ENCODE peak calls at places on chromosomes 12 and 14, in six cellular contexts. U, E, M, P, O and V are unnamed samples.

GRCh38 chr12:107670999-107671643 is 14.5 kb upstream of the PWP1 start:
- DNase-seq in E (peak; percentile 86), U (peak; percentile 43), M (no peak), P (no peak), O (peak; percentile 20), V (peak; percentile 70)

GRCh38 chr14:86954623-86955022 is 1038.4 kb downstream of the GALC start:
- DNase-seq in M (no peak), P (no peak), O (no peak), U (no peak), E (no peak), V (no peak)

GRCh38 chr14:65096323-65097089 is 5.8 kb downstream of the MAX start:
- DNase-seq in O (no peak), U (peak; percentile 24), P (peak; percentile 54), M (no peak), E (no peak), V (no peak)

GRCh38 chr14:26765768-26766550 is 168.1 kb upstream of the NOVA1 start:
- DNase-seq in E (no peak), O (peak; percentile 74), P (no peak), U (peak; percentile 93), M (peak; percentile 62), V (peak; percentile 30)

GRCh38 chr14:54396493-54397335 is at the start of gene CDKN3:
- DNase-seq in P (peak; percentile 96), U (peak; percentile 100), E (peak; percentile 100), O (peak; percentile 100), M (peak; percentile 97), V (peak; percentile 99)

GRCh38 chr14:99413972-99414371 is 66.7 kb downstream of the SETD3 start:
- DNase-seq in O (no peak), M (no peak), E (no peak), U (no peak), P (no peak), V (no peak)

GRCh38 chr12:85348779-85349178 is 68.8 kb downstream of the ALX1 start:
- DNase-seq in U (no peak), P (no peak), O (no peak), E (no peak), M (no peak), V (no peak)

GRCh38 chr14:42229976-42230375 is 623.3 kb downstream of the LRFN5 start:
- DNase-seq in O (no peak), P (no peak), M (no peak), U (no peak), E (no peak), V (no peak)

GRCh38 chr14:98174031-98174430 is 1098.0 kb downstream of the BCL11B start:
- DNase-seq in O (no peak), U (no peak), P (no peak), M (no peak), E (no peak), V (no peak)

GRCh38 chr14:54738009-54738408 is 164.6 kb downstream of the GCH1 start:
- DNase-seq in M (no peak), U (no peak), E (no peak), O (peak; percentile 98), P (no peak), V (no peak)

GRCh38 chr14:102835959-102836358 is 58.7 kb downstream of the TRAF3 start:
- DNase-seq in U (no peak), P (no peak), O (no peak), M (no peak), E (no peak), V (no peak)

GRCh38 chr12:111310076-111310870 is 58.6 kb downstream of the PHETA1 start:
- DNase-seq in O (no peak), P (no peak), U (no peak), M (no peak), E (no peak), V (no peak)

GRCh38 chr12:130825771-130826150 is 13.3 kb downstream of the STX2 start:
- DNase-seq in E (no peak), P (no peak), M (no peak), O (peak; percentile 63), U (no peak), V (no peak)

GRCh38 chr14:90140956-90141316 is 79.1 kb downstream of the KCNK13 start:
- DNase-seq in M (peak; percentile 53), O (peak; percentile 81), E (peak; percentile 7), U (peak; percentile 9), P (no peak), V (no peak)

GRCh38 chr12:120199595-120200306 is 1.2 kb downstream of the RPLP0 start:
- DNase-seq in E (no peak), U (peak; percentile 92), O (peak; percentile 52), P (no peak), M (peak; percentile 63), V (no peak)

GRCh38 chr12:23008613-23009012 is 383.6 kb downstream of the ETNK1 start:
- DNase-seq in O (no peak), P (no peak), M (no peak), E (no peak), U (no peak), V (no peak)

GRCh38 chr12:95970905-95971304 is 25.2 kb downstream of the HAL start:
- DNase-seq in P (no peak), E (peak; percentile 83), M (no peak), U (peak; percentile 41), O (no peak), V (peak; percentile 10)

GRCh38 chr12:45192041-45192695 is 23.7 kb upstream of the ANO6 start:
- DNase-seq in P (no peak), M (peak; percentile 85), E (no peak), U (peak; percentile 65), O (peak; percentile 72), V (peak; percentile 9)

GRCh38 chr14:100581228-100582145 is 5.7 kb downstream of the BEGAIN start:
- DNase-seq in M (no peak), P (peak; percentile 72), U (no peak), E (no peak), O (no peak), V (no peak)

GRCh38 chr14:99026471-99026870 is 245.5 kb downstream of the BCL11B start:
- DNase-seq in U (no peak), O (peak; percentile 9), E (no peak), M (no peak), P (no peak), V (no peak)

GRCh38 chr12:52151153-52151858 is 40.5 kb downstream of the KRT80 start:
- DNase-seq in O (no peak), E (no peak), U (no peak), P (no peak), M (peak; percentile 30), V (no peak)

GRCh38 chr12:84995646-84996045 is 40.4 kb downstream of the TSPAN19 start:
- DNase-seq in O (peak; percentile 42), U (no peak), E (no peak), M (no peak), P (no peak), V (no peak)

GRCh38 chr12:118120579-118121363 is 15.2 kb upstream of the PEBP1 start:
- DNase-seq in P (peak; percentile 86), E (peak; percentile 95), M (no peak), U (peak; percentile 85), O (peak; percentile 78), V (peak; percentile 75)
- H3K4me1 ChIP-seq in P (no peaks in the 10 kb centered on the region), E (peaks cover 12% of the 10 kb centered on the region), M (no peaks in the 10 kb centered on the region), U (no peaks in the 10 kb centered on the region), O (peaks cover 8% of the 10 kb centered on the region), V (peaks cover 10% of the 10 kb centered on the region)

GRCh38 chr12:81340910-81341309 is 263.0 kb downstream of the ACSS3 start:
- DNase-seq in U (no peak), E (no peak), M (no peak), O (no peak), P (no peak), V (no peak)

GRCh38 chr12:81333812-81334211 is 255.9 kb downstream of the ACSS3 start:
- DNase-seq in M (no peak), P (no peak), U (no peak), E (no peak), O (no peak), V (no peak)

GRCh38 chr12:81332054-81332453 is 254.2 kb downstream of the ACSS3 start:
- DNase-seq in U (no peak), M (no peak), O (no peak), E (peak; percentile 6), P (no peak), V (no peak)

DNA sequence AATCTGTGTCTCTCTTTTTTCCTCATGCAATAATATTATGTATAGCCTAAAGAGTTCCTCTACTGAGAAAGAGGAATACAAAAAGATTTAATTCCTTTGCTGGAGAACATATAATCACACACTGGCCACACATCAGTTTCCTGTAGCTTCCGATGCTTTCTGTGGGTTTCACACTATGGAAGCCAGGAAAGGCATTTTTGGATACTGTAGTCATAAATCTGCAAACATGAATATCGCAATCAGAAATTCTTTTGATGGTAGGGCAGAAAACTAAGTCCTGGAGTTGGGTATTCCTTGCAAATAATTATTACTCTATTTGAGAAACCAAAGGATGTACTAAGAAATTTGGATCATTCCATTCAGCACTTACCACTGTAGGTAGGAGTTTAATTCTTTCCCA is 260.0 kb downstream of the ACSS3 start:
- DNase-seq in P (no peak), O (no peak), M (no peak), U (peak; percentile 3), E (no peak), V (no peak)
- H3F3A ChIP-seq in P (no peaks in the 10 kb centered on the region), O (no peaks in the 10 kb centered on the region), M (no peaks in the 10 kb centered on the region), U (no peaks in the 10 kb centered on the region), E (no peaks in the 10 kb centered on the region), V (no peaks in the 10 kb centered on the region)

GRCh38 chr14:22819191-22819988 is 4.2 kb upstream of the SLC7A7 start:
- DNase-seq in M (peak; percentile 60), P (no peak), E (peak; percentile 80), O (peak; percentile 33), U (peak; percentile 84), V (no peak)

GRCh38 chr14:22822619-22823551 is 6.8 kb upstream of the MRPL52 start:
- DNase-seq in O (peak; percentile 89), P (peak; percentile 91), U (peak; percentile 94), M (no peak), E (peak; percentile 99), V (peak; percentile 96)

GRCh38 chr14:22822017-22822618 is 6.9 kb upstream of the SLC7A7 start:
- DNase-seq in P (no peak), O (no peak), M (no peak), E (peak; percentile 86), U (no peak), V (peak; percentile 47)

GRCh38 chr14:22821193-22822016 is 6.2 kb upstream of the SLC7A7 start:
- DNase-seq in U (peak; percentile 20), P (no peak), O (no peak), M (no peak), E (peak; percentile 46), V (no peak)

DNA sequence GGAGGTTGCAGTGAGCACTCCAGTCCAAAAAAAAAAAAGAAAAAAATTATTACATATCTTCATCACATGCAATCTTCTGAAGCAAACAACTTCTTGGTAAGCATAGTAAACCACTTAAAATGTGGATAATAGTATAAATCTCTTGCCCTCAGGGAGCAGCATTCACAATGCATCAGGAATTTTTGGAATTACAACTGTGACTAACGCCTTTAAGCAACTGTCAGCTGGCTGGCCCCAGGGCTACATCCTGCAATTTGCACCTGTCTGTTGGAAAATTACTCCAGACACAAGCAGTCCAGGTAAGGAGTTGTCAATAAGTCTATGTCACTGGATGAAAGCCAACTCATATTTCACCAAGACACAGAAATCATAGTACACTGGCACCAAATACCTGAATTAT is 5.5 kb upstream of the SLC7A7 start:
- DNase-seq in P (no peak), U (peak; percentile 62), O (peak; percentile 75), M (peak; percentile 82), E (peak; percentile 59), V (no peak)
- H3K4me1 ChIP-seq in P (peaks cover 13% of the 10 kb centered on the region), U (peaks cover 36% of the 10 kb centered on the region), O (peaks cover 39% of the 10 kb centered on the region), M (peaks cover 38% of the 10 kb centered on the region), E (peaks cover 44% of the 10 kb centered on the region), V (peaks cover 7% of the 10 kb centered on the region)

DNA sequence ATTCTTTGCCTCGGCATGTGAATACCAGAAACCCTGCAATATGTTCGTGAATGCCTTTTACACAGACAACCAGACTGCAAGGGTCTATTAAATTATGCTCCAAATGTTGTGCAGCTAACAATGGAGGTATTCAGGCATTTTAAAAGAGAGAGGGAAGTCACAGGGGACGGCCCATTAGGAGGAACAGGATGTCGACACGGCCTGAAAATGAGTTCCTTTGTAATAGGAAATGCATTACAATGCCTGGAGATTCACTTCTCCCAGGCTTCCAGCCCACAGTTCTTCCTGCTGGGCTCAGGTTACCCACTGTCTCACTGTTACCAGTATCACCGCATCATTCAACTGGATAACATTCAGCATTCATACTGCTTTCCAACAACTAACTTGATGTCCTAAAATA is 2.5 kb downstream of the DUSP6 start:
- DNase-seq in O (peak; percentile 82), E (peak; percentile 91), P (peak; percentile 38), U (peak; percentile 74), M (peak; percentile 67), V (peak; percentile 71)
- H3F3A ChIP-seq in O (peaks cover 9% of the 10 kb centered on the region), E (peaks cover 32% of the 10 kb centered on the region), P (peaks cover 16% of the 10 kb centered on the region), U (peaks cover 67% of the 10 kb centered on the region), M (peaks cover 62% of the 10 kb centered on the region), V (peaks cover 86% of the 10 kb centered on the region)